ENCODE peak calls at places on chromosomes 7 and 10, in seven cellular contexts. C is astrocyte, T is cardiac muscle cell, H is transverse colon, V is tibial artery, P is IMR-90, L is sigmoid colon. U is an unnamed sample.
A peak's percentile ranks its signal among the peaks of the same experiment; 100 is the strongest.

GRCh38 chr10:34607894-34608293 is 207.2 kb downstream of the PARD3 start:
- DNase-seq in C (no peak), T (peak; percentile 65), H (no peak), V (no peak), P (peak; percentile 20), L (no peak), U (no peak)

GRCh38 chr10:5629789-5630436 is 36.5 kb downstream of the ASB13 start:
- DNase-seq in C (peak; percentile 61), T (peak; percentile 76), H (peak; percentile 89), V (peak; percentile 86), P (peak; percentile 96), L (peak; percentile 82), U (peak; percentile 82)

GRCh38 chr7:47826754-47827153 is 121.5 kb downstream of the PKD1L1 start:
- DNase-seq in C (peak; percentile 50), T (no peak), H (no peak), V (no peak), P (peak; percentile 83), L (no peak), U (no peak)

GRCh38 chr7:30977896-30978564 is 14.3 kb downstream of the GHRHR start:
- DNase-seq in C (no peak), T (peak; percentile 65), H (peak; percentile 72), V (no peak), P (peak; percentile 4), L (peak; percentile 53), U (no peak)

GRCh38 chr10:8312079-8312478 is 257.6 kb downstream of the GATA3 start:
- DNase-seq in C (peak; percentile 63), T (no peak), H (no peak), V (no peak), P (no peak), L (no peak), U (no peak)

GRCh38 chr7:107694395-107694794 is 33.8 kb downstream of the SLC26A4 start:
- DNase-seq in C (peak; percentile 56), T (no peak), H (no peak), V (no peak), P (peak; percentile 22), L (no peak), U (no peak)

GRCh38 chr7:104174798-104175197 is 33.0 kb downstream of the ORC5 start:
- DNase-seq in C (no peak), T (no peak), H (peak; percentile 70), V (no peak), P (no peak), L (no peak), U (no peak)

GRCh38 chr7:45190406-45191165 is 33.0 kb downstream of the RAMP3 start:
- DNase-seq in C (no peak), T (no peak), H (no peak), V (no peak), P (no peak), L (no peak), U (peak; percentile 41)

GRCh38 chr10:77592510-77592909 is 45.1 kb downstream of the KCNMA1 start:
- DNase-seq in C (no peak), T (no peak), H (no peak), V (no peak), P (no peak), L (peak; percentile 46), U (peak; percentile 78)

GRCh38 chr7:32059289-32060045 is 10.7 kb downstream of the PDE1C start:
- DNase-seq in C (peak; percentile 83), T (no peak), H (no peak), V (no peak), P (peak; percentile 71), L (no peak), U (no peak)

GRCh38 chr10:50219646-50220045 is 31.7 kb downstream of the ASAH2 start:
- DNase-seq in C (no peak), T (no peak), H (no peak), V (no peak), P (no peak), L (no peak), U (no peak)

GRCh38 chr10:124114696-124115095 is 21.3 kb upstream of the CHST15 start:
- DNase-seq in C (no peak), T (no peak), H (no peak), V (no peak), P (no peak), L (no peak), U (peak; percentile 52)

GRCh38 chr10:86651021-86651471 is 3.3 kb upstream of the OPN4 start:
- DNase-seq in C (no peak), T (no peak), H (no peak), V (peak; percentile 18), P (no peak), L (peak; percentile 53), U (peak; percentile 68)

GRCh38 chr10:62284221-62284620 is 15.6 kb upstream of the RTKN2 start:
- DNase-seq in C (no peak), T (no peak), H (no peak), V (no peak), P (no peak), L (no peak), U (no peak)

GRCh38 chr7:103573479-103574058 is 127.6 kb upstream of the SLC26A5 start:
- DNase-seq in C (peak; percentile 12), T (peak; percentile 32), H (no peak), V (no peak), P (peak; percentile 59), L (no peak), U (no peak)

GRCh38 chr10:24206926-24207701 is 1.8 kb upstream of the KIAA1217 start:
- DNase-seq in C (no peak), T (no peak), H (peak; percentile 27), V (no peak), P (no peak), L (no peak), U (no peak)

GRCh38 chr7:75695036-75695435 is 43.7 kb downstream of the HIP1 start:
- DNase-seq in C (no peak), T (no peak), H (no peak), V (no peak), P (no peak), L (peak; percentile 56), U (no peak)

GRCh38 chr7:28835800-28836199 is 122.3 kb downstream of the TRIL start:
- DNase-seq in C (peak; percentile 62), T (no peak), H (no peak), V (no peak), P (peak; percentile 75), L (no peak), U (peak; percentile 86)

GRCh38 chr10:1569208-1569607 is 168.1 kb downstream of the ADARB2 start:
- DNase-seq in C (no peak), T (no peak), H (no peak), V (peak; percentile 3), P (no peak), L (peak; percentile 34), U (no peak)

GRCh38 chr7:23214423-23214822 is 32.2 kb upstream of the GPNMB start:
- DNase-seq in C (no peak), T (no peak), H (no peak), V (no peak), P (no peak), L (no peak), U (no peak)

GRCh38 chr7:107164092-107164491 is 4.7 kb upstream of the HBP1 start:
- DNase-seq in C (no peak), T (no peak), H (no peak), V (no peak), P (peak; percentile 37), L (no peak), U (no peak)

GRCh38 chr10:109934958-109935793 is 11.9 kb upstream of the XPNPEP1 start:
- DNase-seq in C (peak; percentile 86), T (peak; percentile 19), H (no peak), V (no peak), P (peak; percentile 83), L (no peak), U (peak; percentile 85)

GRCh38 chr10:78164687-78165086 is 131.0 kb downstream of the RPS24 start:
- DNase-seq in C (no peak), T (no peak), H (no peak), V (no peak), P (no peak), L (no peak), U (no peak)

GRCh38 chr10:624605-625334 is 64.7 kb downstream of the DIP2C start:
- DNase-seq in C (peak; percentile 88), T (peak; percentile 69), H (peak; percentile 36), V (peak; percentile 67), P (peak; percentile 85), L (peak; percentile 90), U (peak; percentile 97)

GRCh38 chr10:89549510-89549909 is 14.1 kb upstream of the SLC16A12 start:
- DNase-seq in C (no peak), T (no peak), H (no peak), V (no peak), P (no peak), L (no peak), U (no peak)

GRCh38 chr10:93875032-93875358 is 18.8 kb upstream of the SLC35G1 start:
- DNase-seq in C (peak; percentile 58), T (no peak), H (no peak), V (no peak), P (peak; percentile 14), L (no peak), U (no peak)

GRCh38 chr7:43876266-43876665 is 6.9 kb upstream of the MRPS24 start:
- DNase-seq in C (no peak), T (no peak), H (no peak), V (no peak), P (no peak), L (no peak), U (no peak)

GRCh38 chr7:43876976-43877745 is 7.8 kb upstream of the MRPS24 start:
- DNase-seq in C (no peak), T (no peak), H (no peak), V (no peak), P (no peak), L (no peak), U (no peak)

GRCh38 chr7:43878867-43879266 is 9.6 kb upstream of the MRPS24 start:
- DNase-seq in C (peak; percentile 66), T (no peak), H (no peak), V (no peak), P (peak; percentile 37), L (no peak), U (no peak)

GRCh38 chr7:43879477-43879876 is 10.2 kb upstream of the MRPS24 start:
- DNase-seq in C (peak; percentile 81), T (no peak), H (no peak), V (no peak), P (peak; percentile 93), L (no peak), U (peak; percentile 87)

GRCh38 chr7:43877968-43878864 is 8.9 kb upstream of the MRPS24 start:
- DNase-seq in C (no peak), T (no peak), H (no peak), V (no peak), P (no peak), L (no peak), U (no peak)
- TF ChIP-seq CTCF in C (no peak), T (no peak), H (no peak), V (no peak), P (no peak), L (no peak), U (no peak)

GRCh38 chr7:901041-901387 is 24.7 kb downstream of the GET4 start:
- DNase-seq in C (no peak), T (no peak), H (no peak), V (no peak), P (no peak), L (no peak), U (no peak)
- H3K9me3 ChIP-seq in C (no peaks in the 10 kb centered on the region), T (no peaks in the 10 kb centered on the region), H (no peaks in the 10 kb centered on the region), V (no peaks in the 10 kb centered on the region), P (no peaks in the 10 kb centered on the region), L (no peaks in the 10 kb centered on the region), U (no peaks in the 10 kb centered on the region)

GRCh38 chr7:119937745-119938144 is 335.2 kb upstream of the KCND2 start:
- DNase-seq in C (no peak), T (no peak), H (no peak), V (no peak), P (no peak), L (no peak), U (no peak)
- H3K27me3 ChIP-seq in C (no peaks in the 10 kb centered on the region), T (no peaks in the 10 kb centered on the region), H (no peaks in the 10 kb centered on the region), V (no peaks in the 10 kb centered on the region), P (no peaks in the 10 kb centered on the region), L (no peaks in the 10 kb centered on the region), U (no peaks in the 10 kb centered on the region)

GRCh38 chr10:102713814-102714620 is at the start of gene ARL3:
- DNase-seq in C (peak; percentile 96), T (peak; percentile 98), H (peak; percentile 98), V (peak; percentile 98), P (peak; percentile 98), L (peak; percentile 99), U (peak; percentile 99)
- TF ChIP-seq CTCF in C (peak; percentile 32), T (peak; percentile 40), H (peak; percentile 65), V (no peak), P (peak; percentile 41), L (peak; percentile 69), U (peak; percentile 55)